ENCODE peak calls at places on chromosomes 1 and 21, in eight cellular contexts. Q, F, T, B, W, X, G and I are unnamed samples.

GRCh38 chr1:244397086-244397485 is 54.6 kb downstream of the ADSS2 start:
- DNase-seq in Q (no peak), F (no peak), T (no peak), B (no peak), W (no peak), X (no peak), G (no peak), I (no peak)

GRCh38 chr1:6785721-6786505 is 659 bp downstream of the CAMTA1 start:
- DNase-seq in Q (peak; percentile 17), F (peak; percentile 77), T (no peak), B (peak; percentile 25), W (no peak), X (peak; percentile 39), G (peak; percentile 48), I (peak; percentile 33)

GRCh38 chr1:174875306-174875705 is 124.4 kb upstream of the CACYBP start:
- DNase-seq in Q (no peak), F (peak; percentile 73), T (no peak), B (no peak), W (no peak), X (no peak), G (peak; percentile 81), I (no peak)

GRCh38 chr1:117412472-117412871 is 45.2 kb downstream of the MAN1A2 start:
- DNase-seq in Q (no peak), F (no peak), T (no peak), B (no peak), W (no peak), X (no peak), G (no peak), I (no peak)

GRCh38 chr1:181947441-181947840 is 114.1 kb downstream of the ZNF648 start:
- DNase-seq in Q (no peak), F (no peak), T (no peak), B (no peak), W (no peak), X (no peak), G (no peak), I (no peak)

GRCh38 chr1:93591833-93592635 is 89.6 kb downstream of the BCAR3 start:
- DNase-seq in Q (peak; percentile 14), F (peak; percentile 74), T (no peak), B (no peak), W (no peak), X (no peak), G (peak; percentile 93), I (no peak)

GRCh38 chr1:227900571-227901051 is 47.1 kb downstream of the WNT9A start:
- DNase-seq in Q (no peak), F (no peak), T (no peak), B (no peak), W (no peak), X (peak; percentile 7), G (no peak), I (no peak)

GRCh38 chr1:221053889-221054288 is 174.6 kb downstream of the HLX start:
- DNase-seq in Q (no peak), F (no peak), T (no peak), B (no peak), W (no peak), X (no peak), G (no peak), I (no peak)

GRCh38 chr1:219041141-219041540 is 132.5 kb upstream of the LYPLAL1 start:
- DNase-seq in Q (no peak), F (no peak), T (no peak), B (no peak), W (no peak), X (no peak), G (no peak), I (no peak)

GRCh38 chr1:13892671-13893325 is 192.8 kb downstream of the PRDM2 start:
- DNase-seq in Q (no peak), F (no peak), T (no peak), B (no peak), W (no peak), X (peak; percentile 28), G (no peak), I (peak; percentile 24)

GRCh38 chr1:16151200-16151708 is 4.6 kb downstream of the EPHA2 start:
- DNase-seq in Q (no peak), F (no peak), T (no peak), B (peak; percentile 34), W (no peak), X (no peak), G (peak; percentile 8), I (peak; percentile 50)

GRCh38 chr1:53942149-53942957 is 3.1 kb downstream of the IFT25 start:
- DNase-seq in Q (no peak), F (no peak), T (no peak), B (no peak), W (no peak), X (no peak), G (no peak), I (no peak)

GRCh38 chr1:22140681-22141080 is 2.2 kb downstream of the WNT4 start:
- DNase-seq in Q (no peak), F (no peak), T (no peak), B (no peak), W (no peak), X (no peak), G (no peak), I (no peak)

GRCh38 chr21:38770660-38771059 is 35.1 kb upstream of the ETS2 start:
- DNase-seq in Q (no peak), F (no peak), T (no peak), B (no peak), W (no peak), X (no peak), G (no peak), I (no peak)

GRCh38 chr1:198238121-198238520 is 81.3 kb downstream of the NEK7 start:
- DNase-seq in Q (no peak), F (peak; percentile 61), T (no peak), B (peak; percentile 19), W (no peak), X (peak; percentile 22), G (peak; percentile 11), I (no peak)

GRCh38 chr1:54248966-54249365 is 49.0 kb downstream of the MRPL37 start:
- DNase-seq in Q (no peak), F (no peak), T (no peak), B (no peak), W (no peak), X (no peak), G (no peak), I (no peak)

GRCh38 chr1:169931795-169932195 is 38.1 kb upstream of the SCYL3 start:
- DNase-seq in Q (no peak), F (no peak), T (no peak), B (no peak), W (no peak), X (no peak), G (no peak), I (no peak)

GRCh38 chr1:228035844-228036243 is 29.0 kb downstream of the WNT3A start:
- DNase-seq in Q (no peak), F (peak; percentile 46), T (peak; percentile 1), B (no peak), W (no peak), X (no peak), G (no peak), I (no peak)

GRCh38 chr1:216665891-216666290 is 57.3 kb downstream of the ESRRG start:
- DNase-seq in Q (no peak), F (no peak), T (no peak), B (no peak), W (no peak), X (no peak), G (no peak), I (no peak)

GRCh38 chr1:216662681-216663080 is 60.5 kb downstream of the ESRRG start:
- DNase-seq in Q (no peak), F (no peak), T (no peak), B (no peak), W (no peak), X (no peak), G (no peak), I (no peak)

GRCh38 chr1:216660561-216660960 is 62.7 kb downstream of the ESRRG start:
- DNase-seq in Q (no peak), F (no peak), T (no peak), B (no peak), W (no peak), X (no peak), G (no peak), I (no peak)

GRCh38 chr1:216666431-216666830 is 56.8 kb downstream of the ESRRG start:
- DNase-seq in Q (no peak), F (no peak), T (no peak), B (no peak), W (no peak), X (no peak), G (no peak), I (no peak)

DNA sequence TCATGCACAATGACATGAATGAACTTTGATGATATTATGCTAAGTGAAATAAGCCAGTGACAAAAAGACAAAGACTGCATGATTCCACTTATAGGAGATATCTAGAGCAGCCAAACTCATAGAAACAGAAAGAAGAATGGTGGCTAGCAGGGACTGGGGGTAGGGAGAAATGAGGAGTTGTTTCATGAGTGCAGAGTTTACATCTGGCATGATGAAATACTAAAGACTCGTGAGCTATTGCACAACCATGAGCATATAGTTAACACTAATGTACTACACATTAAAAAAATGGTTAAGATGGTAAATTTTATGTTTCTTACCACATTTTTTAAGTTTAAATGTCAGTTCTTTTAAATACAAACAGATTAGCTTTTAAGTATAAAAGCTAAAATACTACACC is 57.8 kb downstream of the ESRRG start:
- DNase-seq in Q (no peak), F (no peak), T (no peak), B (no peak), W (no peak), X (no peak), G (no peak), I (no peak)
- H3K9me3 ChIP-seq in Q (no peaks in the 10 kb centered on the region), F (no peaks in the 10 kb centered on the region), T (no peaks in the 10 kb centered on the region), B (no peaks in the 10 kb centered on the region), W (no peaks in the 10 kb centered on the region), X (no peaks in the 10 kb centered on the region), G (no peaks in the 10 kb centered on the region), I (no peaks in the 10 kb centered on the region)

GRCh38 chr21:15343066-15343465 is 278.3 kb upstream of the NRIP1 start:
- DNase-seq in Q (no peak), F (no peak), T (no peak), B (no peak), W (no peak), X (no peak), G (no peak), I (no peak)
- H3K9me3 ChIP-seq in Q (no peaks in the 10 kb centered on the region), F (no peaks in the 10 kb centered on the region), T (no peaks in the 10 kb centered on the region), B (no peaks in the 10 kb centered on the region), W (no peaks in the 10 kb centered on the region), X (no peaks in the 10 kb centered on the region), G (peaks cover 6% of the 10 kb centered on the region), I (no peaks in the 10 kb centered on the region)

GRCh38 chr1:246966502-246966901 is 34.8 kb upstream of the AHCTF1 start:
- DNase-seq in Q (no peak), F (no peak), T (no peak), B (no peak), W (no peak), X (no peak), G (no peak), I (no peak)

GRCh38 chr1:246971969-246972368 is 35.9 kb downstream of the ZNF695 start:
- DNase-seq in Q (no peak), F (no peak), T (no peak), B (no peak), W (no peak), X (no peak), G (no peak), I (no peak)

GRCh38 chr1:246971322-246971721 is 36.5 kb downstream of the ZNF695 start:
- DNase-seq in Q (peak; percentile 26), F (peak; percentile 68), T (peak; percentile 65), B (peak; percentile 63), W (peak; percentile 58), X (peak; percentile 53), G (peak; percentile 40), I (peak; percentile 65)

GRCh38 chr1:246969621-246970020 is 37.9 kb upstream of the AHCTF1 start:
- DNase-seq in Q (no peak), F (no peak), T (no peak), B (no peak), W (no peak), X (no peak), G (no peak), I (no peak)
- H3K9me3 ChIP-seq in Q (peaks cover 5% of the 10 kb centered on the region), F (peaks cover 6% of the 10 kb centered on the region), T (no peaks in the 10 kb centered on the region), B (no peaks in the 10 kb centered on the region), W (peaks cover 4% of the 10 kb centered on the region), X (no peaks in the 10 kb centered on the region), G (peaks cover 18% of the 10 kb centered on the region), I (peaks cover 6% of the 10 kb centered on the region)

GRCh38 chr1:17330856-17331255 is 22.9 kb downstream of the PADI4 start:
- DNase-seq in Q (no peak), F (no peak), T (no peak), B (no peak), W (no peak), X (no peak), G (no peak), I (no peak)
- H3K9me3 ChIP-seq in Q (no peaks in the 10 kb centered on the region), F (no peaks in the 10 kb centered on the region), T (no peaks in the 10 kb centered on the region), B (no peaks in the 10 kb centered on the region), W (no peaks in the 10 kb centered on the region), X (no peaks in the 10 kb centered on the region), G (no peaks in the 10 kb centered on the region), I (no peaks in the 10 kb centered on the region)